ENCODE peak calls at places on chromosomes 5 and 9, in five cellular contexts. P, A, W, Z and R are unnamed samples.

GRCh38 chr5:62152394-62153123 is 153.4 kb upstream of the KIF2A start:
- DNase-seq in Z (no peak), P (no peak), W (no peak), A (no peak), R (no peak)

GRCh38 chr5:106755066-106755465 is 915.7 kb downstream of the EFNA5 start:
- DNase-seq in W (no peak), P (no peak), A (no peak), Z (no peak), R (peak)

GRCh38 chr5:169020102-169020501 is 280.8 kb downstream of the SLIT3 start:
- DNase-seq in P (peak), Z (no peak), W (peak), A (peak), R (no peak)

GRCh38 chr5:2353211-2353610 is 398.3 kb downstream of the IRX2 start:
- DNase-seq in P (no peak), A (no peak), Z (no peak), W (no peak), R (no peak)

GRCh38 chr9:35756743-35757526 is 2.9 kb upstream of the MSMP start:
- DNase-seq in A (peak), W (peak), P (peak), Z (no peak), R (peak)

GRCh38 chr5:72651779-72652178 is 144.6 kb upstream of the ZNF366 start:
- DNase-seq in P (no peak), A (no peak), Z (no peak), W (no peak), R (no peak)

GRCh38 chr5:756865-757345 is 27.6 kb downstream of the ZDHHC11B start:
- DNase-seq in P (no peak), A (no peak), Z (no peak), W (peak), R (no peak)

GRCh38 chr5:10578869-10579268 is 15.0 kb downstream of the ANKRD33B start:
- DNase-seq in Z (peak), W (no peak), P (no peak), A (no peak), R (no peak)

GRCh38 chr5:110038297-110038997 is 348.7 kb downstream of the MAN2A1 start:
- DNase-seq in A (no peak), Z (no peak), W (no peak), P (no peak), R (no peak)

GRCh38 chr9:99361827-99362226 is 139.7 kb downstream of the SEC61B start:
- DNase-seq in A (no peak), Z (no peak), W (no peak), P (no peak), R (no peak)

GRCh38 chr5:177500685-177501522 is 3.5 kb upstream of the PDLIM7 start:
- DNase-seq in A (peak), W (peak), P (peak), Z (no peak), R (peak)

DNA sequence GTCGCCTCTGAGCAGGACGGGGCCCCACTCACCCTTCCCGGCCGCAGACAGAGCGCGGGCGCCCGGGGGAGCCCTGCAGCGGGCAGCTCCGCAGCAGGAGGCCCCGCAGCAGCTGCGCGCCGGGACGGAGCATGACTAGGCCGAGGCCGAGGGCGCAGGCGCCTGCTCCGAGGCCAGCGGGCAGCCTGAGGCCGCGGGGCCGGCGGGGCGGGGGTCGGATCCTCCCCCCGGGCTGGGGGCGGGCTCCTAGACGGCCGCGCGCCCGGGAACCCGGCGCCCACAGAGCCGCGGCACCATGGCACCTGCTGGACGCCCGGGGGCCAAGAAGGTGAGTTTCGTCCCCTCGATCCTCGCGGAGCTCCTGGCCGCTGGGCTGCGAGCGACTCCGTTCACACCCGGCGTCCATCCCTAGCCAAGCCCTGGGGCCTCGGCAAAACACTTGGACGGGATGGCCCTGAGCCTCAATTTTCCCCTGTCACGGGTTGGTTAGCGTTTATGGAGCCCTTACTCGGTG is at the start of the genes BHMT2 and DMGDH:
- DNase-seq in W (peak), A (no peak), P (no peak), Z (no peak), R (no peak)
- H3K4me3 ChIP-seq in W (no peak), A (no peak), P (no peak), Z (no peak), R (no peak)

GRCh38 chr5:132765311-132766019 is 11.6 kb downstream of the SEPTIN8 start:
- DNase-seq in P (no peak), A (no peak), Z (no peak), W (no peak), R (no peak)
- TF ChIP-seq YY1 in P (no peak), A (no peak), Z (no peak), W (no peak), R (no peak)

GRCh38 chr5:102295534-102296228 is 403 bp downstream of the SLCO4C1 start:
- DNase-seq in Z (no peak), A (no peak), P (no peak), W (no peak), R (no peak)
- H3K9ac ChIP-seq in Z (no peak), A (no peak), P (no peak), W (no peak), R (peak)

GRCh38 chr9:133144887-133145466 is 18.7 kb downstream of the GBGT1 start:
- DNase-seq in P (no peak), W (no peak), Z (no peak), A (no peak), R (no peak)

GRCh38 chr9:133141833-133142594 is 21.0 kb upstream of the RALGDS start:
- DNase-seq in A (no peak), W (peak), P (no peak), Z (no peak), R (no peak)

GRCh38 chr9:133142657-133143592 is 20.8 kb downstream of the GBGT1 start:
- DNase-seq in P (no peak), Z (no peak), A (no peak), W (no peak), R (no peak)

GRCh38 chr9:133144142-133144886 is 19.4 kb downstream of the GBGT1 start:
- DNase-seq in P (peak), Z (peak), A (no peak), W (peak), R (peak)

DNA sequence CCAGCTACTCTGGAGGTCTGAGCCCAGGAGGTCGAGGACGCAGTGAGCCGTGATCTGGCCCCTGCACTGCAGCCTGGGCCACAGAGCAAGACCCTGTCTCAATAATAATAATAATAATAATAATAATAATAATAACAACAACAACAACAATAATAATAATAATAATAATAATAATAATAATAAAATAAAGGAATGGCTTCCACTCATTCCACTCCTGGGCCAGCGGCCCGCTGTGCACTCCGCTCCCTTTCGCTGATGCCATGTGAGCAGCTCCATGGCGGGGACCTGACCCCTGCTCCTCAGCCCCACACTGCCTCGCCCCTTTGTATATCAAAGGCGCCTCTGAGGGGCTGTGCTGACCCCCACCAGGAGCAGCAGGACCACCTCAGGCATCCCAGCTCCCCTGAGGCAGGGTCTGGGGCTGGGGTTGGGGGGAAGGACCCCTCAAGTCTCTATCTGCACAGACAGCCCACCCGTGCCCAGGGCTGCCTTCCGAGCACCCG is 20.0 kb downstream of the GBGT1 start:
- DNase-seq in A (no peak), Z (no peak), P (no peak), W (no peak), R (no peak)
- H3K4me3 ChIP-seq in A (no peak), Z (peak), P (peak), W (no peak), R (peak)

DNA sequence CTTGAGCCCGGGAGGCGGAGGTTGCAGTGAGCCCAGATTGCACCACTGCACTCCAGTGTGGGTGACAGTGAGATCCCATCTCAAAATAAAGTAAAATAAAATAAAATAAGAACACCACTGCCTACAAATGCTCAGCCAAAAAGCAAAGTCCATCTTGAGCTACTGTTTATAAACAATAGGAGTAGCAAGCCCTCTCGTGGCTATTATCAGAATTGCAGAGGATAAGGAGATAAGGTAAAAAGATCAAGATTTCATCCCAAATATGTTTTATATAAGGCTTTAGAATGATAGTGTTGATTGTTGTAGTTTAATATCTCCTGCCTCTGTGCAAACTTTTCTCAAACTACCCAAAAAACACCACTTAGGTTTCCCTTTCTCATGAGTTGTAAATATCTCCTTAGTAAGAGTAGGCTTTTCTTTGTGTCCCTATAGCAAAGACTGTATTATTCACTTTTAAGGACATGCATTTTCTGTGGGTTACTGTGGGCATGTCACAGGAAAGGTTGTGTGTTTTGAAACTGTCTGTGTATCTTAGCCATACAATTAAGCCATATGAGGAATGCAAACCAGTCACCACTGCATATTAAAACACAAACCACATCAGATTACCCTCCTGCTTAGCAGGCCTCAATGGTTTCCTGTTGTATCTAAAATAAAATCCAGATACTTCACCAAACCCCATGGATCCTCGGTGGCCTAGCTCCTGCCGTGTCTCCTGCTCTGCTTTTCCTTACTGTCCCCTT is 31.8 kb upstream of the CKS2 start:
- DNase-seq in W (peak), A (peak), P (peak), Z (no peak), R (peak)
- TF ChIP-seq YY1 in W (no peak), A (no peak), P (no peak), Z (no peak), R (no peak)

GRCh38 chr5:173452506-173452905 is 124.3 kb upstream of the STC2 start:
- DNase-seq in A (no peak), P (no peak), W (no peak), Z (no peak), R (no peak)
- H3K9ac ChIP-seq in A (peak), P (no peak), W (no peak), Z (no peak), R (no peak)

GRCh38 chr9:69379250-69379982 is 54.4 kb downstream of the ENTREP1 start:
- DNase-seq in P (no peak), A (no peak), W (no peak), Z (no peak), R (no peak)
- H3K4me3 ChIP-seq in P (no peak), A (no peak), W (no peak), Z (no peak), R (no peak)

GRCh38 chr5:142063878-142064331 is 44.7 kb upstream of the NDFIP1 start:
- DNase-seq in A (no peak), Z (no peak), P (no peak), W (peak), R (no peak)
- TF ChIP-seq YY1 in A (no peak), Z (no peak), P (no peak), W (no peak), R (no peak)